ENCODE peak calls at places on chromosomes 12 and 14, in eight cellular contexts. D is cardiac muscle cell, P is A549, F is mammary epithelial cell, M is transverse colon, X is A673, G is IMR-90, E is left ventricle myocardium inferior. C is an unnamed sample.
A peak's percentile ranks its signal among the peaks of the same experiment; 100 is the strongest.

GRCh38 chr14:74275265-74275841 is 27.4 kb downstream of the ABCD4 start:
- DNase-seq in D (peak; percentile 81), P (peak; percentile 24), F (peak; percentile 82), M (no peak), X (peak; percentile 78), G (peak; percentile 74), E (no peak), C (no peak)

GRCh38 chr12:46678441-46678840 is 147.4 kb downstream of the SLC38A4 start:
- DNase-seq in D (no peak), P (no peak), F (peak; percentile 87), M (no peak), X (no peak), G (peak; percentile 15), E (no peak), C (no peak)

GRCh38 chr14:90608281-90608680 is 207.9 kb downstream of the TTC7B start:
- DNase-seq in D (no peak), P (no peak), F (no peak), M (no peak), X (no peak), G (no peak), E (no peak), C (no peak)

GRCh38 chr14:104687601-104688504 is 1.6 kb upstream of the INF2 start:
- DNase-seq in D (peak; percentile 78), P (peak; percentile 94), F (peak; percentile 86), M (peak; percentile 93), X (no peak), G (no peak), E (peak; percentile 87), C (peak; percentile 58)

GRCh38 chr14:100586520-100587247 is 533 bp downstream of the BEGAIN start:
- DNase-seq in D (peak; percentile 38), P (peak; percentile 61), F (peak; percentile 75), M (peak; percentile 55), X (peak; percentile 37), G (no peak), E (peak; percentile 14), C (peak; percentile 4)

GRCh38 chr14:102907303-102907844 is 15.1 kb upstream of the AMN start:
- DNase-seq in D (no peak), P (no peak), F (no peak), M (no peak), X (no peak), G (no peak), E (no peak), C (no peak)

GRCh38 chr14:43579743-43580142 is 927.3 kb downstream of the FSCB start:
- DNase-seq in D (no peak), P (no peak), F (no peak), M (no peak), X (no peak), G (no peak), E (no peak), C (no peak)

GRCh38 chr14:22715186-22715812 is 51.2 kb upstream of the OXA1L start:
- DNase-seq in D (no peak), P (no peak), F (no peak), M (no peak), X (no peak), G (no peak), E (no peak), C (no peak)

GRCh38 chr12:1575799-1576401 is 18.5 kb downstream of the FBXL14 start:
- DNase-seq in D (peak; percentile 60), P (no peak), F (no peak), M (no peak), X (peak; percentile 68), G (peak; percentile 75), E (no peak), C (peak; percentile 41)

GRCh38 chr12:15767301-15767700 is 21.9 kb downstream of the EPS8 start:
- DNase-seq in D (no peak), P (no peak), F (no peak), M (no peak), X (no peak), G (no peak), E (no peak), C (no peak)

GRCh38 chr14:21923820-21924219 is 250.2 kb upstream of the OR4E1 start:
- DNase-seq in D (no peak), P (no peak), F (no peak), M (no peak), X (no peak), G (no peak), E (no peak), C (no peak)

DNA sequence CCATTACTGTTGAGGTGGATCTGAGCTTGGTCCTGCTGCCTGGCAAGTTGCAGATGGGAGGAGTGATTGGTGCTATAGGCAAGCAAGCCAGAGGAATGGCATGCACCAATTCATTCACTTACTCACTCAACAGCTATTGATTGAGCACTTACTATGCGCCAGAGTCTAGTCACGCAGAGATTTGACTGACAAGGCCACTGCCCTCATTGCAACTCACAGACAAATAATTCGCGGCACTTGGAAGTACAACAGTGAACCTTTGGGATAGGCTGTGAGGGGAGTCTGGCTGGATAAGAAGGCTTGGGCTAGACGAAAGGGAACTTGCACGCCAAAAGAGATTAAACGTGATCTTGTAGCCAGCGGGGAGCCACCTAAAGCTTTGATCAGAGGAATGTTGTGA is 96.2 kb downstream of the NEDD1 start:
- DNase-seq in D (no peak), P (no peak), F (no peak), M (no peak), X (no peak), G (no peak), E (no peak), C (no peak)
- H3K27ac ChIP-seq in D (no peak overlapping the region), P (no peak overlapping the region), F (no peak overlapping the region), M (no peak overlapping the region), X (no peak overlapping the region), G (no peak overlapping the region), E (no peak overlapping the region), C (no peak overlapping the region)

GRCh38 chr12:81543621-81544139 is 215.5 kb downstream of the PPFIA2 start:
- DNase-seq in D (no peak), P (no peak), F (no peak), M (no peak), X (no peak), G (no peak), E (no peak), C (no peak)

GRCh38 chr12:81546811-81547210 is 212.3 kb downstream of the PPFIA2 start:
- DNase-seq in D (no peak), P (no peak), F (no peak), M (no peak), X (no peak), G (no peak), E (no peak), C (no peak)

GRCh38 chr12:81542065-81542464 is 217.1 kb downstream of the PPFIA2 start:
- DNase-seq in D (no peak), P (no peak), F (no peak), M (no peak), X (no peak), G (no peak), E (no peak), C (no peak)

GRCh38 chr12:81542621-81543020 is 216.5 kb downstream of the PPFIA2 start:
- DNase-seq in D (no peak), P (no peak), F (no peak), M (no peak), X (no peak), G (no peak), E (no peak), C (no peak)
- H3K4me1 ChIP-seq in D (no peaks in the 10 kb centered on the region), P (no peaks in the 10 kb centered on the region), F (no peaks in the 10 kb centered on the region), M (no peaks in the 10 kb centered on the region), X (no peaks in the 10 kb centered on the region), G (no peaks in the 10 kb centered on the region), E (no peaks in the 10 kb centered on the region), C (no peaks in the 10 kb centered on the region)

GRCh38 chr12:112381898-112382796 is at the start of gene HECTD4:
- DNase-seq in D (peak; percentile 90), P (peak; percentile 87), F (peak; percentile 80), M (peak; percentile 96), X (peak; percentile 94), G (peak; percentile 75), E (peak; percentile 98), C (peak; percentile 90)
- TF ChIP-seq CTCF in D (no peak), P (no peak), F (no peak), M (no peak), X (no peak), G (no peak), E (no peak), C (no peak)

GRCh38 chr12:101875112-101875961 is 2.0 kb upstream of the DRAM1 start:
- DNase-seq in D (peak; percentile 47), P (no peak), F (no peak), M (no peak), X (peak; percentile 82), G (peak; percentile 42), E (no peak), C (no peak)
- H3K27ac ChIP-seq in D (no peak overlapping the region), P (no peak overlapping the region), F (no peak overlapping the region), M (peak overlapping the region; percentile 94), X (peak overlapping the region; percentile 66), G (peak overlapping the region; percentile 30), E (peak overlapping the region; percentile 95), C (peak overlapping the region; percentile 96)